ENCODE peak calls at places on chromosomes 12 and 14, in four cellular contexts. One of them, this sample, is unnamed.
A peak's percentile ranks its signal among the peaks of the same experiment; 100 is the strongest.

GRCh38 chr12:26821212-26821701 is 11.7 kb downstream of the ITPR2 start:
- DNase-seq in K562: no peak
- DNase-seq in HepG2: no peak
- DNase-seq in GM12878: no peak
- DNase-seq in this sample: no peak

GRCh38 chr12:45828402-45828801 is 98.9 kb downstream of the ARID2 start:
- DNase-seq in GM12878: peak; percentile 12
- DNase-seq in HepG2: no peak
- DNase-seq in K562: no peak
- DNase-seq in this sample: no peak

GRCh38 chr14:46250113-46250703 is 401.4 kb downstream of the RPL10L start:
- DNase-seq in GM12878: no peak
- DNase-seq in K562: no peak
- DNase-seq in HepG2: peak; percentile 2
- DNase-seq in this sample: peak; percentile 11

GRCh38 chr14:68891851-68892660 is 87.0 kb downstream of the ACTN1 start:
- DNase-seq in K562: no peak
- DNase-seq in GM12878: no peak
- DNase-seq in HepG2: no peak
- DNase-seq in this sample: no peak

GRCh38 chr12:12776261-12776660 is 9.2 kb upstream of the APOLD1 start:
- DNase-seq in HepG2: peak; percentile 13
- DNase-seq in GM12878: no peak
- DNase-seq in K562: no peak
- DNase-seq in this sample: no peak

GRCh38 chr12:45727994-45728624 is 1.4 kb upstream of the ARID2 start:
- DNase-seq in GM12878: no peak
- DNase-seq in K562: no peak
- DNase-seq in HepG2: no peak
- DNase-seq in this sample: no peak

GRCh38 chr12:18068355-18068754 is 21.6 kb downstream of the RERGL start:
- DNase-seq in GM12878: no peak
- DNase-seq in HepG2: no peak
- DNase-seq in K562: no peak
- DNase-seq in this sample: no peak

GRCh38 chr12:24197517-24197916 is 248.0 kb upstream of the SOX5 start:
- DNase-seq in K562: no peak
- DNase-seq in HepG2: no peak
- DNase-seq in GM12878: no peak
- DNase-seq in this sample: no peak

GRCh38 chr12:122793685-122794106 is 19.3 kb downstream of the CCDC62 start:
- DNase-seq in K562: peak; percentile 70
- DNase-seq in HepG2: peak; percentile 34
- DNase-seq in GM12878: no peak
- DNase-seq in this sample: peak; percentile 61

GRCh38 chr12:93225094-93225493 is 152.6 kb upstream of the NUDT4 start:
- DNase-seq in GM12878: no peak
- DNase-seq in K562: no peak
- DNase-seq in HepG2: no peak
- DNase-seq in this sample: no peak

GRCh38 chr14:33642080-33642479 is 308.8 kb downstream of the EGLN3 start:
- DNase-seq in K562: no peak
- DNase-seq in HepG2: no peak
- DNase-seq in GM12878: no peak
- DNase-seq in this sample: no peak

GRCh38 chr12:11209098-11209497 is 22.4 kb upstream of the TAS2R42 start:
- DNase-seq in HepG2: peak; percentile 10
- DNase-seq in GM12878: no peak
- DNase-seq in K562: no peak
- DNase-seq in this sample: no peak

GRCh38 chr14:100142073-100143040 is 17.1 kb downstream of the DEGS2 start:
- DNase-seq in HepG2: no peak
- DNase-seq in K562: peak; percentile 83
- DNase-seq in GM12878: no peak
- DNase-seq in this sample: no peak

GRCh38 chr12:86230516-86231146 is 25.6 kb downstream of the MGAT4C start:
- DNase-seq in HepG2: no peak
- DNase-seq in K562: no peak
- DNase-seq in GM12878: no peak
- DNase-seq in this sample: no peak

DNA sequence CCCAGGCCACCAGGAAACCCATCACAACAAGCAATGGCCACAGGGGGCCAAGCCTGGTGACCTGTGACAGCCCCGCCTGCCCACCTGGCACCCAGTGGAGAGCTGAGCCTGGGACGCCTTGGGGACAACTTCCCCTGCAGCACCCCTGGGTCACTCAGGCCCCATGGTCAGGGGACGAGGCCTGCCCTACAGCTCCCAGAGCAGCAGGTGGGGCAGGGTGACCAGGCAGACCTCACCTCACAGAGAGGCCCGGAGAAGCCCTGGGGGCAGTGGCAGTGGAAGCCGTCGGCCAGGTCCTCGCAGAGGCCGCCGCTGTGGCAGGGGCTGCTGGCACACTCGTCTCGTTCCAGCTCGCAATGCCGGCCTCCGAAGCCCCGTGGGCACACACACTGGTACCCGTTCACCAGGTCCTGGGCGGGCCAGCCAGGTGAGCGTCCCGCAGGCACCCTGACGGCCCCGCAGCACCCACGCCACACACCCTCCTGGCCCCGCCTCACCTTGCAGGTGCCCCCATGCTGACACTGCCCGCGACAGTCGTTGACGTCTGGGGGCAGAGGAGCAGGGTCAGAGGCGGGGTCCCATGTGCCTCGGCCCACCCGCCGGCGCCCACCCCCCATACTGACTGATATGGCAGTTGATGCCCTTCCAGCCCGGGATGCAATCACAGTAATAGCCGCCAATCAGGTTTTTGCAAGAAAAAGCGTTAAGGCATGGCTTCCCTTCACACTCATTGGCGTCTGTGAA is 18.0 kb downstream of the JAG2 start:
- DNase-seq in GM12878: no peak
- DNase-seq in K562: no peak
- DNase-seq in HepG2: no peak
- DNase-seq in this sample: no peak
- TF ChIP-seq TARDBP in GM12878: no peak
- TF ChIP-seq TARDBP in K562: no peak
- TF ChIP-seq TARDBP in HepG2: no peak
- TF ChIP-seq TARDBP in this sample: no peak

DNA sequence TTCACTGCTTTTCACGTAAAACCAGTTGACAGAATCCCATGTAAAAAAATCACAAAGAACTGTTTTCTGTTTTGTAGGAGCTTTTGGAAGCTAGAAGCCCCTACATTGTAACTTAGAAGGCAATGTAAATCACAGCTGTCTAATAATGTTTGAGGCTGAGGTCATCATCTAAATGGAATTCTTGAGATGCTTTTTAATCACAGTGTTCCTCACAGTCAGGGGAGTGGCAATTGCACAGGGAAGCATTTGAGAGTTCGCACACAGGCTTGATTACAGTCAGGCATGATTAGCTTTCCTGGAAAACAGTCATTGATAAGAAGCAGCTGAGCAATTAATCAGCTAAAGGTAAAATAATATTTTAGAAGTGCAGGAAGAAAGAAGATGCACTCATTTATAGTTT is 2.9 kb downstream of the SLC17A8 start:
- DNase-seq in K562: no peak
- DNase-seq in GM12878: no peak
- DNase-seq in HepG2: no peak
- DNase-seq in this sample: no peak
- TF ChIP-seq TARDBP in K562: no peak
- TF ChIP-seq TARDBP in GM12878: no peak
- TF ChIP-seq TARDBP in HepG2: no peak
- TF ChIP-seq TARDBP in this sample: no peak

GRCh38 chr12:81123611-81124010 is 45.7 kb downstream of the ACSS3 start:
- DNase-seq in K562: no peak
- DNase-seq in HepG2: no peak
- DNase-seq in GM12878: no peak
- DNase-seq in this sample: no peak

GRCh38 chr12:81125691-81126090 is 47.8 kb downstream of the ACSS3 start:
- DNase-seq in GM12878: no peak
- DNase-seq in HepG2: no peak
- DNase-seq in K562: no peak
- DNase-seq in this sample: no peak

GRCh38 chr12:81128930-81129554 is 51.2 kb downstream of the ACSS3 start:
- DNase-seq in HepG2: peak; percentile 72
- DNase-seq in K562: peak; percentile 10
- DNase-seq in GM12878: peak; percentile 5
- DNase-seq in this sample: peak; percentile 54
- TF ChIP-seq TARDBP in HepG2: no peak
- TF ChIP-seq TARDBP in K562: no peak
- TF ChIP-seq TARDBP in GM12878: no peak
- TF ChIP-seq TARDBP in this sample: no peak

GRCh38 chr14:60722163-60722835 is 1.9 kb downstream of the SIX4 start:
- DNase-seq in GM12878: no peak
- DNase-seq in K562: peak; percentile 16
- DNase-seq in HepG2: peak; percentile 89
- DNase-seq in this sample: peak; percentile 55
- TF ChIP-seq TARDBP in GM12878: no peak
- TF ChIP-seq TARDBP in K562: no peak
- TF ChIP-seq TARDBP in HepG2: peak; percentile 59
- TF ChIP-seq TARDBP in this sample: no peak

GRCh38 chr12:32107376-32108267 is 975 bp downstream of the BICD1 start:
- DNase-seq in HepG2: peak; percentile 11
- DNase-seq in GM12878: no peak
- DNase-seq in K562: peak; percentile 18
- DNase-seq in this sample: peak; percentile 27

GRCh38 chr12:32106517-32107366 is at the start of gene BICD1:
- DNase-seq in GM12878: peak; percentile 32
- DNase-seq in HepG2: peak; percentile 68
- DNase-seq in K562: peak; percentile 90
- DNase-seq in this sample: peak; percentile 76

GRCh38 chr12:32106153-32106516 is 512 bp upstream of the BICD1 start:
- DNase-seq in HepG2: no peak
- DNase-seq in K562: peak; percentile 13
- DNase-seq in GM12878: no peak
- DNase-seq in this sample: no peak

GRCh38 chr12:32102234-32102633 is 4.4 kb upstream of the BICD1 start:
- DNase-seq in HepG2: no peak
- DNase-seq in K562: no peak
- DNase-seq in GM12878: no peak
- DNase-seq in this sample: no peak

DNA sequence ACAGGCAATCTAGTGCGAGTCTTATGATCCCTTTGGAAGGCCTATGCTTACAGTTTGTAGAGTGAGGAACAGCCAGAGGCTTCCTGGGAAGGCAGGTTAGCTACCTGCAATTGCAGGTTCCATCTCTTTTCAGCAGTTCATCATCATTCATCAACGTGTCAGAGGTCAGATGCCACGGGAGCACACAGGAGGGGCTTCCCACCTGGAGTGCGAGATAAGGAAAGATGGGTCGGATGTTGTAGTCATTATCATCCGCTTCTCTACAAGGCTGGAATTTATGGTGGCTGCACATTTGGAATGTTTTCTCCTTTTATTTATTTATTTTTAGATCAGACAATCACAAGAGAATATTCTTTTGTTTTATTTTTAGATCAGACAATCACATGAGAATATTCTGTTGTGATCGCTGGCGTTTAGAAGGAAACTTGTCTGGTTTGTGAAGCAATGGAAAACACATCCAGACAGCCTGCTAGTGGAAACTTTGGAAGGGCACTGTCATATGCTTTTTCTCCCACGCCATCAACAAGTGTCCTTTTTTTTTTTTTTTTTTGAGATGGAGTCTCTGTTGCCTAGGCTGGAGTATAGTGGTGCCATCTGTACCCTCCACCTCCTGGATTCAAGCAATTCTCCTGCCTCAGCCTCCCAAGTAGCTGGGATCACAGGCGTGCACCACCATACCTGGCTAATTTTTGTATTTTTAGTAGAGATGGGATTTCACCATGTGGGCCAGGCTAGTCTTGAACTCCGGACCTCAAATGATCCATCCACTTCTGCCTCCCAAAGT is 1.9 kb upstream of the BICD1 start:
- DNase-seq in K562: peak; percentile 33
- DNase-seq in GM12878: no peak
- DNase-seq in HepG2: no peak
- DNase-seq in this sample: no peak
- TF ChIP-seq TARDBP in K562: no peak
- TF ChIP-seq TARDBP in GM12878: no peak
- TF ChIP-seq TARDBP in HepG2: no peak
- TF ChIP-seq TARDBP in this sample: no peak

DNA sequence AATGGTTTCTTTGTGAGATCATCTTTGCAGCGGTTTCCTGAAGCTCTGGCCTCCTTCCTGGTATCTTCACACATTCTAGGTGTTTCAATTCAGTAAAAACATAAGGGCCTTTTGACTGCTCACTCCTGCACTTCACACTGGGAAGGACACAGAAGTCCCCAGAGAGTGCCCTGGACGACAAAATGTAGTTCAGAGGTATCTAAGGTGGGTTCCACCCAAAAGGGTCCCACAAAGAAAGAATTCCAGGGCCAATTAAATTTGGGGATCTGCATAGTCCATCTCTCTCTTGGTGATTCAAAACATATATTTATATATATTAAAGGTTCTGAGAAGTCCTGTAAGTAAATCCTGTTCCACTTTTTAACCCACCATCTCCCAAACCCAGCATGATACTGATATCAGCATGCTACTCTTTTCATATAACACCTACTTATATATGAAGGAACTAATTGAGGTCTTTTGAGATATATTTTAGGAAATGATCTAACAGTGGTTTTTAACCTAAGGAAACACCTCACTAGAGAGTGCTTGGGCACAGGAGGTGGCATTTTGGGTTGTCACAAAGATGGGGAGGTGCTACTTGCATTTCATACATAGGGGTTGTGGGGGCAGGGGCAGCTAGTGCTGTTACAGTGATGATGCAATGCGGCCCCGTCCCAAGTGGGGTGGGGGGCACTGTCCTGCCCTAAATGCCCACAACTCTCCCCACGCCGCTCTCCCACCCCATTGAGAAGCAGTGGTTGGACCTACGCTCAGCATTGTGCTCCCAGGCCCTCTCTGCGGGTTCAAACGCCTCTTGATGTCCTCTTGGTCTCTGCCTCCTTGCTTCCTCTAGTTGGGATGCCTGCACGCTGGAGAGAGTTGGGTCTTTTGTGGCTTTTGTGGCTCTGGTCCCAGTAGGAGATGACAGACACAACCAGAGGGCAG is 109.4 kb downstream of the ARF6 start:
- DNase-seq in HepG2: no peak
- DNase-seq in GM12878: peak; percentile 82
- DNase-seq in K562: no peak
- DNase-seq in this sample: no peak
- TF ChIP-seq TARDBP in HepG2: no peak
- TF ChIP-seq TARDBP in GM12878: no peak
- TF ChIP-seq TARDBP in K562: no peak
- TF ChIP-seq TARDBP in this sample: no peak

GRCh38 chr12:47758584-47758833 is 171 bp downstream of the RAPGEF3 start:
- DNase-seq in HepG2: no peak
- DNase-seq in GM12878: no peak
- DNase-seq in K562: no peak
- DNase-seq in this sample: no peak

GRCh38 chr12:47757840-47758583 is 668 bp downstream of the RAPGEF3 start:
- DNase-seq in K562: no peak
- DNase-seq in HepG2: no peak
- DNase-seq in GM12878: no peak
- DNase-seq in this sample: no peak

GRCh38 chr12:47758834-47759690 is at the start of gene RAPGEF3:
- DNase-seq in HepG2: peak; percentile 49
- DNase-seq in GM12878: no peak
- DNase-seq in K562: peak; percentile 92
- DNase-seq in this sample: peak; percentile 83

GRCh38 chr12:47755655-47756562 is 2.8 kb downstream of the RAPGEF3 start:
- DNase-seq in K562: no peak
- DNase-seq in GM12878: peak; percentile 75
- DNase-seq in HepG2: no peak
- DNase-seq in this sample: no peak

GRCh38 chr12:47757360-47757839 is 1.3 kb downstream of the RAPGEF3 start:
- DNase-seq in GM12878: no peak
- DNase-seq in HepG2: no peak
- DNase-seq in K562: no peak
- DNase-seq in this sample: no peak
- TF ChIP-seq TARDBP in GM12878: no peak
- TF ChIP-seq TARDBP in HepG2: no peak
- TF ChIP-seq TARDBP in K562: no peak
- TF ChIP-seq TARDBP in this sample: no peak